ENCODE peak calls at places on chromosomes 5 and 9, in four cellular contexts. U is IMR-90, M is HepG2, S is K562. E is an unnamed sample.

GRCh38 chr5:90866915-90867715 is 308.5 kb downstream of the ADGRV1 start:
- DNase-seq in U (peak), M (peak), S (no peak), E (no peak)

GRCh38 chr5:138985256-138985655 is 110.1 kb upstream of the LRRTM2 start:
- DNase-seq in U (peak), S (no peak), M (peak), E (no peak)

GRCh38 chr9:114653556-114654159 is 3.9 kb downstream of the TEX53 start:
- DNase-seq in M (peak), U (peak), S (peak), E (peak)

GRCh38 chr5:139969318-139969717 is 73.8 kb downstream of the NRG2 start:
- DNase-seq in S (no peak), U (no peak), M (no peak), E (no peak)

GRCh38 chr9:89435315-89435823 is 62.5 kb downstream of the SEMA4D start:
- DNase-seq in U (no peak), M (no peak), S (peak), E (peak)

GRCh38 chr5:142843029-142843905 is 73.1 kb downstream of the ARHGAP26 start:
- DNase-seq in S (no peak), U (no peak), M (no peak), E (no peak)

GRCh38 chr5:159317849-159318248 is 12.4 kb downstream of the IL12B start:
- DNase-seq in S (no peak), U (no peak), M (no peak), E (no peak)

GRCh38 chr9:123421801-123422455 is 65.9 kb downstream of the CRB2 start:
- DNase-seq in S (no peak), U (no peak), M (no peak), E (no peak)

GRCh38 chr5:113202904-113203716 is 226.5 kb downstream of the DCP2 start:
- DNase-seq in M (peak), S (peak), U (peak), E (peak)

GRCh38 chr5:128349044-128349629 is 188.9 kb downstream of the FBN2 start:
- DNase-seq in S (no peak), U (peak), M (no peak), E (peak)

GRCh38 chr9:8095531-8096223 is 296.1 kb upstream of the DMAC1 start:
- DNase-seq in U (no peak), M (no peak), S (no peak), E (no peak)

GRCh38 chr5:74075496-74075895 is 449.5 kb downstream of the ARHGEF28 start:
- DNase-seq in S (no peak), U (no peak), M (no peak), E (no peak)

GRCh38 chr9:71115448-71115975 is 5.9 kb downstream of the TRPM3 start:
- DNase-seq in U (no peak), M (no peak), S (no peak), E (no peak)

GRCh38 chr5:115773010-115773580 is 43.4 kb downstream of the CDO1 start:
- DNase-seq in U (no peak), M (no peak), S (no peak), E (no peak)

GRCh38 chr5:121982500-121983261 is 20.9 kb downstream of the SRFBP1 start:
- DNase-seq in U (peak), M (no peak), S (no peak), E (no peak)

GRCh38 chr9:113677569-113677968 is 198.5 kb upstream of the ZNF618 start:
- DNase-seq in S (no peak), U (no peak), M (no peak), E (no peak)

GRCh38 chr5:149700347-149700746 is 29.8 kb upstream of the PPARGC1B start:
- DNase-seq in S (no peak), M (no peak), U (no peak), E (no peak)

GRCh38 chr5:91361790-91362189 is 21.3 kb downstream of the ARRDC3 start:
- DNase-seq in S (no peak), U (no peak), M (no peak), E (no peak)

GRCh38 chr9:28921857-28922500 is 1348.7 kb upstream of the C9orf72 start:
- DNase-seq in M (no peak), U (no peak), S (no peak), E (no peak)

GRCh38 chr5:150946351-150946905 is 41.6 kb upstream of the ZNF300 start:
- DNase-seq in U (peak), S (peak), M (no peak), E (no peak)

GRCh38 chr5:1295650-1296037 is 776 bp upstream of the TERT start:
- DNase-seq in M (no peak), U (no peak), S (no peak), E (no peak)

GRCh38 chr5:42812620-42813019 is 928 bp upstream of the SELENOP start:
- DNase-seq in M (no peak), S (no peak), U (no peak), E (no peak)

GRCh38 chr9:124517600-124517999 is 10.4 kb upstream of the NR5A1 start:
- DNase-seq in M (no peak), S (no peak), U (no peak), E (no peak)

GRCh38 chr5:137761020-137761516 is 6.9 kb upstream of the HNRNPA0 start:
- DNase-seq in U (no peak), S (no peak), M (peak), E (peak)

GRCh38 chr9:16290169-16290568 is 580.3 kb downstream of the BNC2 start:
- DNase-seq in M (no peak), S (no peak), U (no peak), E (no peak)

GRCh38 chr9:107119735-107120134 is 163.3 kb upstream of the RAD23B start:
- DNase-seq in M (no peak), U (no peak), S (no peak), E (no peak)

GRCh38 chr9:107118873-107119272 is 164.2 kb upstream of the RAD23B start:
- DNase-seq in M (no peak), U (no peak), S (no peak), E (no peak)

GRCh38 chr9:107123389-107123788 is 159.7 kb upstream of the RAD23B start:
- DNase-seq in S (no peak), M (no peak), U (no peak), E (no peak)

GRCh38 chr9:107119294-107119693 is 163.8 kb upstream of the RAD23B start:
- DNase-seq in S (no peak), U (no peak), M (no peak), E (no peak)
- TF ChIP-seq MAZ in S (no peak), U (no peak), M (no peak), E (no peak)

DNA sequence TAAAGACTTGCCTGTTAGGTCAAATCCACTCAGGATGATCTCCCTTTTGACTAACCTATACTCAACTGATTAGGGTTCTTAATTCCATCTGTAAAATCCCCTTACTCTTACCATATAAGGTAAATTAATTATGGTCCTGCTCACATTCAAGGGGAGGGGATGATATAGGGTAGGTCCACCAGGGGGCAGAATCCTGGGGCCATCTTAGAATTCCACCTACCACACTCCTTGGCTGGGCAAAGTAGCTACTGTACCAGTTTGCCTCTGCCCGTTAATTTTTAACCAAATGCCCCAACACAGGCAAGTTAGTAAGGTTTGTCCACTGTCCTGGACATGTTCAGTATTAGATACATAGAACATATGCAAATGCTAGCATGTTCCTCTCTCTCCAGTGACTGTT is 262.4 kb downstream of the SEMA5A start:
- DNase-seq in U (no peak), S (no peak), M (no peak), E (no peak)
- TF ChIP-seq CTCF in U (no peak), S (no peak), M (no peak), E (no peak)

GRCh38 chr9:119902611-119903010 is 533.4 kb upstream of the BRINP1 start:
- DNase-seq in S (no peak), M (no peak), U (no peak), E (no peak)

DNA sequence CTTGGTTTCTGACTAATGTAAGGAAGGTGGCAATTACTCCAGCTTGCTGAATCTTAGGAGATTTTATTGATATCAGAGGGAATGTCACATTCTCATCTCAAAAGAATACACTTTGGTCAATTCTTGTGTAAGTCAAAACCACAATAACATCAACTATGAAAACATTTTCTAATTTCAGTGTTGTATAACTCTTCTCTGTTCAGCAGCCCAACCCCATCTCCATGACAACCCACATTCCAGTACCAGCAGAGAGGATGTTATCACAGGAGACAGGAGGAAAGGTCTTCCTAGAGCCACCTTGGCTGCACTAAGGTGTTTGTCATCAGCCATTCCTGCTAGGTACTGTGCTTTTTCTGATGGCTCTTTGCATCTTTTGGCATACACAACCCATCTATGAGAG is 529.1 kb upstream of the BRINP1 start:
- DNase-seq in U (no peak), S (no peak), M (no peak), E (no peak)
- TF ChIP-seq MAZ in U (no peak), S (no peak), M (no peak), E (no peak)

GRCh38 chr5:31511305-31511704 is 20.6 kb downstream of the DROSHA start:
- DNase-seq in S (no peak), U (no peak), M (no peak), E (no peak)

DNA sequence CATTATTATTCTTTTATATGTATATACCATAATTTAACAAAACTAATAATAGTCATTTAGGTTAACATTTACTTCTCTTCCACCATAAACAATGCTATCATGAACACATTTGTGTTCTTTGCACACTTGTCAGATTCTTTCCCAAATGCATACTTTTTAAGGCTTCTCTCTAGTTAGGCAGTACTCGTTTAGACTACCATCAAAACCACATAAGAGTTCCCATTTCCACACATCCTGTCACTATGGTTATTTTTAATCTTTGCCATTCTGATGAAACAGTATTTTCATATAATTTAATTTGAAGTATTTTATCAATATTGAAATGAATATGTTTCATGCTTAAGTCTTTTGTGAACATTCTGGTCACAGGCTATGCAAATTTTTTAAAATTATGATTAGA is 15.1 kb downstream of the DROSHA start:
- DNase-seq in S (no peak), M (no peak), U (no peak), E (no peak)
- TF ChIP-seq CTCF in S (no peak), M (no peak), U (no peak), E (no peak)

DNA sequence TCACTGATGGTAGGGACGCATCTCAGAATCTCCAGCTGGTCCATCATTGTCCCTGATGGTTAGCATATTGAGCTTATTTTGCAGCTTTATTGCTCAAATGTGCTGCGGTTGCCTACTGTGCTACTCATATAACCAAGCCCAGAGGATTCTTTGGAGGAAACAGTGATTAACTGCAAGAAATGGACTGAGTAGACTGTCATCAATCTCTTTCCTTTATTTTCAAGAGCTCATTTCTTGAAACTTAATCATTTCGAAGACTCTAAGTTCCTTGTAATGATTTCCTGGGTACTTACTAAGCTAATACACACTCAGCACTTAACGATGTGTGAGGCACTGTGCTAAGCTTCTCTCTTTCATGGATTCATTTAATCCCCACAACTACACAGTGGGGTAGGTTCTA is 119.0 kb downstream of the MAT2B start:
- DNase-seq in M (no peak), S (no peak), U (no peak), E (no peak)
- TF ChIP-seq MAZ in M (no peak), S (no peak), U (no peak), E (no peak)

GRCh38 chr5:78806544-78806943 is 158.0 kb upstream of the LHFPL2 start:
- DNase-seq in M (no peak), S (no peak), U (peak), E (no peak)
- TF ChIP-seq CTCF in M (no peak), S (no peak), U (no peak), E (no peak)

GRCh38 chr5:134580001-134580460 is 52.6 kb downstream of the SAR1B start:
- DNase-seq in M (no peak), S (no peak), U (no peak), E (no peak)
- TF ChIP-seq MAZ in M (no peak), S (no peak), U (no peak), E (no peak)

DNA sequence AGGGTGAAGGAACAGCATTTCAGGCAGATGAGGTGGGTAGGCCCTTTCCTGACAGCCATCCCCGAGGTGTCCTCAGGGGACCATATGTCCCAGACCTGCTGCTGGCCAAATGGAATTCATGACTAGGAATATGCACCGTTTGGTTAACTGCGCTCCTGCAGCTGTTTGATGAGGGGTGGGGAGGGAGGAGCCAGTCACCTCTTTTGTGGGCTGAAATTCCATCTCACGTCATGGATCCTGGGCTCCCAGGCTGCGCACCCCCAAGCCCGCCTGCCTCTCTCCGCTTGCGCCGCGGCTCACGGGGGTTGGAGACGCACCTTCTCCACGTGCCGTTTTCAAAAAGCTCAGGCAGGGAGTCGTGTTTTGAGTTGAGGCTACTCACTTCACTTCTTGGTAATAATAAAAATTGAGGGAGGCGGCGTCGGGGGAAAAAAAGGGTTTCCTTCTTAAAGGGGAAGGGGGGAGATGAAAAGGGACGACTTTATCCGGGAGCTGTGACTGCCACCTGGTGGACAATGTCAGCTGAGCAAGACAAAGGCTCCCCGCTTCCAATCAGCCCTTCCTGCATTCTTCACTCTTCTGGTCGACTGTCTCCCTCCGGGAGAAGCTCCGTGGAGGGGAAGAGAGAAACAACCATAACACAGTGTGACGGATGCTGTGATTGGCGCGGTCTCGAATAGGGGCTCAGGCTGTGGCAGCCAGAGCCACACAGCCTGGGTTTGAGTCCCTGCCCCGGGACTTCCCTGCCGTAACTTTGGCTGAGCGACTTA is 15.9 kb upstream of the C5orf47 start:
- DNase-seq in U (peak), S (peak), M (peak), E (peak)
- TF ChIP-seq CTCF in U (peak), S (peak), M (peak), E (peak)

DNA sequence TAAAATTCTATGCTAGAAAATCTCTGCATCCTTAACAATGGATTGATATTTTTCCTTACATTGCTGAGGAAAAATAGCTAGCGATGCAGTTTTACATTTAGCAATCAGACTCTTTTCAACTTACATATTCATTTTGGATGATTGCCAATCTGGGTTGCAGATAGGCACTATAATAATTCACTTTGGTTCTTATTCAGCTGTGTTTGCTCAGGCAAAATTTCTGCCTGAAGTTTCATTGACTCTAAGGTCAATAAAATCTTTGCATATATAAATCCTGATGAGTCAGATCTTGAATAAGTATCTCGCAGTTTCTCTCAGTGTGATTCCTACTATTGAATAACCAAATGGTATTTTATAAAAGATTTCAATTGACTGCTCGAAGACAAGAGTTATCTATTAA is 1105.8 kb downstream of the CDH18 start:
- DNase-seq in S (no peak), U (no peak), M (no peak), E (no peak)
- TF ChIP-seq MAZ in S (no peak), U (no peak), M (no peak), E (no peak)

E was measured in A549.